ENCODE peak calls at places on chromosomes 6 and 20, in four cellular contexts. O is trophoblast cell, S is neuronal stem cell, G is colonic mucosa. D is an unnamed sample. For H3K9me3 and H3K4me1, the result is how much of the 10 kb centered on the place peaks cover.

GRCh38 chr6:158654960-158655485 is 5.2 kb downstream of the SYTL3 start:
- DNase-seq in G (peak), O (peak), S (no peak), D (no peak)

GRCh38 chr6:17486680-17487079 is 93.3 kb downstream of the CAP2 start:
- DNase-seq in G (no peak), O (no peak), S (no peak), D (no peak)

GRCh38 chr20:44745560-44746366 is at the start of gene KCNK15:
- DNase-seq in S (no peak), O (no peak), G (no peak), D (peak)

GRCh38 chr20:22728146-22728745 is 143.9 kb upstream of the FOXA2 start:
- DNase-seq in S (no peak), G (no peak), O (no peak), D (no peak)

GRCh38 chr20:9286501-9286900 is 217.6 kb downstream of the PLCB4 start:
- DNase-seq in S (no peak), G (no peak), O (no peak), D (no peak)

GRCh38 chr20:10171864-10172751 is 46.5 kb upstream of the SNAP25 start:
- DNase-seq in G (peak), O (no peak), S (peak), D (no peak)

GRCh38 chr20:7859371-7859802 is 80.9 kb downstream of the HAO1 start:
- DNase-seq in O (peak), S (peak), G (no peak), D (peak)

GRCh38 chr20:45036044-45036755 is 64.7 kb downstream of the KCNS1 start:
- DNase-seq in O (peak), S (no peak), G (no peak), D (no peak)

GRCh38 chr6:98636941-98637340 is 197.4 kb upstream of the POU3F2 start:
- DNase-seq in G (no peak), S (no peak), O (peak), D (peak)

GRCh38 chr6:49979584-49979983 is 10.2 kb upstream of the DEFB113 start:
- DNase-seq in G (no peak), S (no peak), O (no peak), D (no peak)

GRCh38 chr6:47116616-47117015 is 74.5 kb upstream of the ADGRF1 start:
- DNase-seq in O (peak), G (peak), S (no peak), D (no peak)

GRCh38 chr6:157995458-157995857 is 13.8 kb downstream of the SYNJ2 start:
- DNase-seq in S (no peak), O (no peak), G (no peak), D (no peak)

GRCh38 chr20:1177680-1178079 is 7.1 kb downstream of the TMEM74B start:
- DNase-seq in G (no peak), S (no peak), O (peak), D (peak)

GRCh38 chr6:52522151-52522626 is 54.7 kb downstream of the TRAM2 start:
- DNase-seq in S (no peak), O (no peak), G (no peak), D (no peak)

GRCh38 chr6:106890447-106890846 is 84.1 kb downstream of the CD24 start:
- DNase-seq in O (no peak), G (no peak), S (no peak), D (no peak)

GRCh38 chr20:50877232-50877631 is 54.0 kb downstream of the ADNP start:
- DNase-seq in O (no peak), S (no peak), G (no peak), D (no peak)

GRCh38 chr6:168309183-168309582 is 10.4 kb downstream of the DACT2 start:
- DNase-seq in G (no peak), O (no peak), S (no peak), D (no peak)

GRCh38 chr6:168309997-168310396 is 9.6 kb downstream of the DACT2 start:
- DNase-seq in G (no peak), O (no peak), S (no peak), D (no peak)

GRCh38 chr6:168307011-168307694 is 12.4 kb downstream of the DACT2 start:
- DNase-seq in S (no peak), O (no peak), G (no peak), D (no peak)

GRCh38 chr6:168307695-168308021 is 11.9 kb downstream of the DACT2 start:
- DNase-seq in O (no peak), S (no peak), G (no peak), D (no peak)

GRCh38 chr6:168308390-168309144 is 11.0 kb downstream of the DACT2 start:
- DNase-seq in G (no peak), O (no peak), S (no peak), D (no peak)
- H3K9me3 ChIP-seq in G (under half), O (under half), S (under half), D (under half)

DNA sequence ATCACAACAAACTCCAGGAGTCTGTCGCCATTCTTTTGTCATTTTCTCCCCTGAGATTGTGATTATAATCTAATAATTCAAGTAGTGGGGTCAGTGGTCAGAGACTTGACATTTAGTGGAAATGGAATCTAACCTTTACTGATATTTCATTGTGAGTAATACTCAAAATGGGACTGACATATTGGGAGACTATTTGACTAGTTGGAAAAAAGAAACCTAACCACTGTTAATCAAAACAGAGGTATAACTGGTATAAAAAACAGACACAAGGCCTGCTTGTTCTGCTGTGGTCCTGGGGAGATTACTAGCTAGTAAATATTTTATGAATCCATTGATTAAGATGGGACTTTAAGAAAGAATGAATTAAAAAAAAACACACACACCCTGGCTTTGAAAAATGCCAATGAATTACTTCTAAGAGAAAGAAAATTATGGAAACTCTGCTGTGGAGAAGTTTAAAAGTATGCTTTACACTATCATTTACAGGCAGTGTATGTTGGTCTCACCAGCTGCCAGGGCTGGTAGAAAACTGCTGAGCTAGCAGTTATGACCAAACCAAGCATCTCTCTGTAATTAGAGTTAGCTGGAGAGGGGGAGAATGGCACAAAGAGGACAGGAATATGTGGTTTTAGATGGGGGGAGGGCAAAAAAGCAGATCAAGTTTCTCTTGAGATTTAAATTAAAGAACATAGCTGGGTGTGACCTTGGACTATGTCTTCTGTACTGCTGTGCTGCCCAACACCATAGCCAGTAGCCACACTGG is 103.7 kb downstream of the FYN start:
- DNase-seq in G (no peak), S (no peak), O (no peak), D (no peak)
- H3K4me1 ChIP-seq in G (under half), S (under half), O (under half), D (under half)

GRCh38 chr6:68059894-68060293 is 575.2 kb upstream of the ADGRB3 start:
- DNase-seq in G (no peak), S (no peak), O (no peak), D (no peak)
- H3K4me3 ChIP-seq in G (no peak), S (no peak), O (no peak), D (no peak)

DNA sequence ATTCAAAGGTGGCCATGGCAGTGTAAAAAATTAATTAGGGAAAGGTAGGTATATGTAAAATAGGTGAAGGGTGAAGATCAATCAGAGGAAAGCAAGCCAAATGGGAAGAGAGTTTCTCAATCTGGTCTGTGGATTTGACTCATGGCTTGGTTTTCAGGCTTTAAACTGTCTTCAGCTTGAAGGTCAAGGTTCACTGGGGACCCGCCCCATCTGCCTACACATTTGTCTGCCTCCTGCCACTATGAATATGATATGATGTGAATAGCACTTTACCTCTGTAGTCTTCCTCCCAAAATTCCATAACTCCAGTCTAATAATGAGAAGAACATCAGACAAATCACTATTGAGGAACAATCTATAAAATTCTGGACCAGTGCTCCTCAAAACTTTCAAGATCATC is 32.3 kb upstream of the THEMIS start:
- DNase-seq in G (no peak), S (no peak), O (no peak), D (no peak)
- H3K9me3 ChIP-seq in G (under half), S (under half), O (under half), D (under half)

DNA sequence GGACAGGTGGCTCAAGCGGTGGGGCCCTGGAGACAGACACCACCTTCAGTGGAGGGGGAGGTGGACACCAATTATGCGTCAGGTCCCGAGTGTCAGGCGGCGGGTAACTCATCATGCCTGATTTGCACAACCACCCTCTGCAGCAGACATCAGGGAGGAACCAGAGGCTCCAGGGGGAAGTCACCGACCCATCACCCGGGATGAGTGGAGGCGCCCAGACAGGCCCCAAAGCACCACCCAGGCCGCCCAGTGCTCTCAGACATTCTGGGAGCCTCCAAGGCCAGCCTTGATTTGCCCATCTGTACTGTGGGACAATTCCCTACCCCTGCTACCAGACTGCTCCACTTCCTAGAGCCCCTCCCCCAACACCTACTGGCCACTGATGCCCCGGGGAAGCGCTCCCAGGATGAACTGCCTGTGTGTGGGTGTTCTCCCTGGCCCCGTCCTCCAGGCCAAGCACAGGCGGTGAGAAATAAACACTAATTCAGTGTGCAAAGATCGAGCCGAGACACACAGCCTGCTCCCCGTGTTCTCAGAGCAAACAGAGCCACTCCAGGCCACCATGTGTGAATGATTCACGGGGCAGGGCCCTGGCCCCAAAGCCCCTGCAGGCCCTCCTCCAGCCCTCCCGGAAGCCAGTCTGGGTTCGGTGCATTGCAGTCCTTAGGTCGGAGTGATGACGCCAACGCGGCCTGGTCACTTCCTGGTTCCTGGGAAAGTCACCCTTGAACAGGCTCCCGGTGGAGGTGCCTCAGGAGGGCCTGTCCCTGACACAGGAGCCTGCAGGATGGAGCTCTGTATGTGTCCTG is 107.2 kb downstream of the ASXL1 start:
- DNase-seq in S (no peak), G (peak), O (peak), D (no peak)
- H3K4me1 ChIP-seq in S (under half), G (half or more), O (under half), D (under half)

D was measured in HAP-1.